ENCODE peak calls at places on chromosomes 3 and 15, in five cellular contexts. N, C, U, X and G are unnamed samples.

GRCh38 chr3:102238362-102238761 is 196.5 kb upstream of the ZPLD1 start:
- DNase-seq in N (peak), C (no peak), U (no peak), X (peak), G (no peak)

GRCh38 chr15:99068186-99068585 is 36.7 kb upstream of the SYNM start:
- DNase-seq in N (no peak), C (no peak), U (no peak), X (no peak), G (no peak)

GRCh38 chr15:31974855-31975421 is 55.4 kb upstream of the CHRNA7 start:
- DNase-seq in N (peak), C (peak), U (peak), X (peak), G (peak)

GRCh38 chr3:9676780-9677179 is 26.9 kb upstream of the CPNE9 start:
- DNase-seq in N (peak), C (no peak), U (peak), X (no peak), G (no peak)

GRCh38 chr15:78873796-78874761 is 1.4 kb downstream of the MORF4L1 start:
- DNase-seq in N (peak), C (no peak), U (peak), X (no peak), G (peak)

GRCh38 chr15:79168922-79169322 is 78.3 kb upstream of the RASGRF1 start:
- DNase-seq in N (peak), C (peak), U (no peak), X (peak), G (peak)

GRCh38 chr15:39157902-39158301 is 423.0 kb upstream of the THBS1 start:
- DNase-seq in N (no peak), C (no peak), U (no peak), X (no peak), G (no peak)

GRCh38 chr15:95108673-95109072 is 877.3 kb downstream of the MCTP2 start:
- DNase-seq in N (no peak), C (no peak), U (no peak), X (no peak), G (no peak)

GRCh38 chr3:53158700-53159414 is 2.2 kb upstream of the PRKCD start:
- DNase-seq in N (no peak), C (no peak), U (no peak), X (no peak), G (no peak)

GRCh38 chr3:47007482-47008257 is 28.2 kb downstream of the NBEAL2 start:
- DNase-seq in N (no peak), C (no peak), U (no peak), X (no peak), G (no peak)

GRCh38 chr15:75723171-75723846 is 10.7 kb upstream of the CSPG4 start:
- DNase-seq in N (peak), C (no peak), U (no peak), X (no peak), G (no peak)

GRCh38 chr3:71389911-71390573 is 193.5 kb downstream of the FOXP1 start:
- DNase-seq in N (peak), C (no peak), U (peak), X (peak), G (peak)

GRCh38 chr3:59655616-59656015 is 605.8 kb upstream of the CFAP20DC start:
- DNase-seq in N (no peak), C (no peak), U (no peak), X (no peak), G (no peak)

GRCh38 chr15:99095626-99096025 is 9.3 kb upstream of the SYNM start:
- DNase-seq in N (peak), C (no peak), U (no peak), X (no peak), G (no peak)

GRCh38 chr3:189710620-189711388 is 79.6 kb downstream of the TP63 start:
- DNase-seq in N (peak), C (no peak), U (peak), X (peak), G (peak)

GRCh38 chr3:52930748-52931147 is 33.4 kb upstream of the STIMATE start:
- DNase-seq in N (no peak), C (no peak), U (no peak), X (no peak), G (no peak)

GRCh38 chr3:55893045-55893664 is 406.0 kb upstream of the WNT5A start:
- DNase-seq in N (no peak), C (no peak), U (peak), X (no peak), G (no peak)

GRCh38 chr3:190003730-190004129 is 117.0 kb downstream of the P3H2 start:
- DNase-seq in N (no peak), C (no peak), U (peak), X (no peak), G (peak)

GRCh38 chr3:43707266-43707665 is 16.5 kb downstream of the ABHD5 start:
- DNase-seq in N (no peak), C (no peak), U (peak), X (no peak), G (no peak)

GRCh38 chr3:159711560-159712333 is 276.9 kb upstream of the IL12A start:
- DNase-seq in N (peak), C (peak), U (peak), X (no peak), G (no peak)

GRCh38 chr15:63134245-63134644 is 12.6 kb downstream of the LACTB start:
- DNase-seq in N (no peak), C (no peak), U (no peak), X (no peak), G (no peak)

GRCh38 chr3:172076212-172076611 is 36.8 kb downstream of the FNDC3B start:
- DNase-seq in N (no peak), C (no peak), U (no peak), X (no peak), G (peak)

GRCh38 chr3:9649791-9650521 is 651 bp downstream of the MTMR14 start:
- DNase-seq in N (no peak), C (no peak), U (no peak), X (no peak), G (no peak)

GRCh38 chr15:25741253-25741575 is 121.9 kb downstream of the ATP10A start:
- DNase-seq in N (no peak), C (no peak), U (no peak), X (no peak), G (no peak)

GRCh38 chr3:36560685-36561084 is 180.4 kb downstream of the STAC start:
- DNase-seq in N (no peak), C (no peak), U (no peak), X (no peak), G (no peak)

GRCh38 chr15:56815247-56815646 is 81.9 kb upstream of the ZNF280D start:
- DNase-seq in N (no peak), C (no peak), U (no peak), X (no peak), G (no peak)

GRCh38 chr3:187678869-187679268 is 8.7 kb upstream of the SST start:
- DNase-seq in N (peak), C (peak), U (peak), X (peak), G (peak)

GRCh38 chr3:140186421-140186920 is 251.5 kb downstream of the CLSTN2 start:
- DNase-seq in N (no peak), C (no peak), U (peak), X (no peak), G (no peak)

GRCh38 chr15:68829068-68829467 is 8.4 kb upstream of the ANP32A start:
- DNase-seq in N (peak), C (no peak), U (no peak), X (no peak), G (peak)

GRCh38 chr3:13879102-13879945 is 547 bp downstream of the WNT7A start:
- DNase-seq in N (peak), C (peak), U (no peak), X (peak), G (peak)

GRCh38 chr3:116337229-116337628 is 108.1 kb downstream of the LSAMP start:
- DNase-seq in N (no peak), C (no peak), U (no peak), X (no peak), G (no peak)

GRCh38 chr3:116331370-116331769 is 113.9 kb downstream of the LSAMP start:
- DNase-seq in N (no peak), C (no peak), U (no peak), X (no peak), G (no peak)
- H2BK120ac ChIP-seq in N (no peak), C (no peak), U (no peak), X (no peak), G (no peak)

GRCh38 chr3:45914362-45915077 is 28.2 kb downstream of the CCR9 start:
- DNase-seq in N (no peak), C (no peak), U (no peak), X (no peak), G (no peak)

GRCh38 chr3:45917146-45917885 is 25.9 kb upstream of the CXCR6 start:
- DNase-seq in N (no peak), C (no peak), U (no peak), X (no peak), G (no peak)

GRCh38 chr3:45915080-45915479 is 28.2 kb upstream of the CXCR6 start:
- DNase-seq in N (no peak), C (no peak), U (no peak), X (no peak), G (no peak)

GRCh38 chr3:45912435-45912834 is 26.1 kb downstream of the CCR9 start:
- DNase-seq in N (no peak), C (no peak), U (no peak), X (no peak), G (no peak)

GRCh38 chr3:45915518-45916231 is 27.6 kb upstream of the CXCR6 start:
- DNase-seq in N (peak), C (no peak), U (peak), X (no peak), G (peak)
- H3K4me2 ChIP-seq in N (no peak), C (no peak), U (peak), X (no peak), G (no peak)

DNA sequence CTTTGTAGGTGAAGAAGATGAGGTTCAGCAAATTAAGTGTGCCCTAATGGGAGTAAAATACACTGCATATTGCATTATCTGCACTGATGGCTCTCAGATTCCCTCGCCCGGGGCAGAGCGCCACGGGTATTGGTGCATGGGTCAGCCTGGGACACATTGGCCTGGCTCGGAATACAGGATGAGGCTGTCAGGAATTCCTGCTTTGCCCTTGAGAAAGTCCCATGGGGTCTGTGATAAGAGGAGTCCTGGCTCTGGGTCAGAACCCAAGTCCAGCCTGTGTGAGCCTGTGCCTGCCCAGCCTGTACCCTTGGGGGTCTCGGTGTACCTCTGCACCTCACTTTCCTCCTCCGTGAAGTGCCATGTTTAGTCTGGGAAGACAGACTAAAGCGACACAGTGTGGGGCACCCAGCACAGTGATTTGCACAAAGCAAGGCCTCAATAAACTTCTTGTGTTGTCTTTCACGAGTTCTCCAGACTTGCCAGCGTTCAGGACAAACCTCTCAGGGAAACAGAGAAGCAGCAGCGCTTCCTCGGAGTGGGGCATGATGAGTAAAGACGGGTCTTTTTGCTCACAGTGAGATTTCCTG is 107.6 kb downstream of the LRRK1 start:
- DNase-seq in N (no peak), C (no peak), U (no peak), X (peak), G (no peak)
- H2BK5ac ChIP-seq in N (no peak), C (no peak), U (no peak), X (no peak), G (no peak)

GRCh38 chr15:67149068-67149841 is 83.9 kb downstream of the SMAD3 start:
- DNase-seq in N (no peak), C (no peak), U (no peak), X (no peak), G (peak)
- H2BK120ac ChIP-seq in N (no peak), C (peak), U (peak), X (no peak), G (peak)

GRCh38 chr3:72932416-72932815 is 44.6 kb downstream of the GXYLT2 start:
- DNase-seq in N (no peak), C (no peak), U (no peak), X (no peak), G (no peak)
- H3K4me2 ChIP-seq in N (no peak), C (no peak), U (no peak), X (no peak), G (no peak)

GRCh38 chr15:90479656-90480055 is 50.1 kb upstream of the CRTC3 start:
- DNase-seq in N (no peak), C (no peak), U (peak), X (no peak), G (peak)

GRCh38 chr15:90483012-90483307 is 46.8 kb upstream of the CRTC3 start:
- DNase-seq in N (no peak), C (no peak), U (no peak), X (no peak), G (no peak)

GRCh38 chr15:90483640-90484039 is 46.1 kb upstream of the CRTC3 start:
- DNase-seq in N (no peak), C (no peak), U (no peak), X (no peak), G (no peak)

GRCh38 chr15:90481023-90481422 is 48.7 kb upstream of the CRTC3 start:
- DNase-seq in N (no peak), C (no peak), U (no peak), X (no peak), G (no peak)

GRCh38 chr15:90482124-90483011 is 47.4 kb upstream of the CRTC3 start:
- DNase-seq in N (peak), C (peak), U (peak), X (peak), G (peak)
- H2BK5ac ChIP-seq in N (no peak), C (no peak), U (no peak), X (no peak), G (no peak)

DNA sequence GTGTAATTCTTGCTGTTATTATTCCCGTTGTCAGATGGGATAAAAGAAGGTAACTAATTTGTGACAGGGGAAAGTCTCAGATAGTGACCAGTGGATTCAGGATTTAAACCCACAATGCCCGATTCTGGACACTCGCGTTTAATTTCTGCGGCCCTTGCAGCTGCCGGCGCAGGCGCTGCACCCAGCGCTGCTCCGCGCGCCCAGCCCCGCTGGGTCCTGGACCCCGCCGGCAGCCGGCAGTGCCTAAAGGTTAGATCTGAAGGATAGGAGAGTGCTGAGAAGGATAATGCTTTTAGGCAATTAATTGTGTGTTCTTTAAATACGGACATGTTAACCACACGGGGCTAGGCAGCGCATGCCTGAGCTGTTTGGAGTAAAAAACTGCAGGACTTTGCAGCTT is 3.6 kb upstream of the MKRN3 start:
- DNase-seq in N (no peak), C (no peak), U (no peak), X (no peak), G (no peak)
- H2BK120ac ChIP-seq in N (no peak), C (no peak), U (no peak), X (no peak), G (no peak)

GRCh38 chr15:30929982-30930381 is 26.3 kb downstream of the FAN1 start:
- DNase-seq in N (no peak), C (no peak), U (no peak), X (no peak), G (no peak)

GRCh38 chr15:30928076-30928475 is 24.4 kb downstream of the FAN1 start:
- DNase-seq in N (no peak), C (no peak), U (peak), X (no peak), G (no peak)

GRCh38 chr15:30930422-30930821 is 26.7 kb downstream of the FAN1 start:
- DNase-seq in N (no peak), C (no peak), U (no peak), X (no peak), G (no peak)

GRCh38 chr15:30927148-30927761 is 23.5 kb downstream of the FAN1 start:
- DNase-seq in N (no peak), C (no peak), U (no peak), X (no peak), G (no peak)

GRCh38 chr15:30929064-30929669 is 25.5 kb downstream of the FAN1 start:
- DNase-seq in N (no peak), C (no peak), U (no peak), X (no peak), G (peak)
- H3K4me2 ChIP-seq in N (no peak), C (no peak), U (no peak), X (no peak), G (no peak)

GRCh38 chr15:96336643-96337353 is 6.3 kb downstream of the NR2F2 start:
- DNase-seq in N (peak), C (peak), U (no peak), X (no peak), G (no peak)

GRCh38 chr15:96338772-96339661 is 8.5 kb downstream of the NR2F2 start:
- DNase-seq in N (peak), C (no peak), U (no peak), X (no peak), G (no peak)

GRCh38 chr15:96337991-96338771 is 7.7 kb downstream of the NR2F2 start:
- DNase-seq in N (no peak), C (no peak), U (no peak), X (no peak), G (no peak)

GRCh38 chr15:96336045-96336642 is 5.6 kb downstream of the NR2F2 start:
- DNase-seq in N (no peak), C (peak), U (no peak), X (no peak), G (peak)

GRCh38 chr15:96337354-96337990 is 7.0 kb downstream of the NR2F2 start:
- DNase-seq in N (no peak), C (no peak), U (no peak), X (no peak), G (no peak)
- H2BK5ac ChIP-seq in N (no peak), C (no peak), U (peak), X (no peak), G (no peak)

DNA sequence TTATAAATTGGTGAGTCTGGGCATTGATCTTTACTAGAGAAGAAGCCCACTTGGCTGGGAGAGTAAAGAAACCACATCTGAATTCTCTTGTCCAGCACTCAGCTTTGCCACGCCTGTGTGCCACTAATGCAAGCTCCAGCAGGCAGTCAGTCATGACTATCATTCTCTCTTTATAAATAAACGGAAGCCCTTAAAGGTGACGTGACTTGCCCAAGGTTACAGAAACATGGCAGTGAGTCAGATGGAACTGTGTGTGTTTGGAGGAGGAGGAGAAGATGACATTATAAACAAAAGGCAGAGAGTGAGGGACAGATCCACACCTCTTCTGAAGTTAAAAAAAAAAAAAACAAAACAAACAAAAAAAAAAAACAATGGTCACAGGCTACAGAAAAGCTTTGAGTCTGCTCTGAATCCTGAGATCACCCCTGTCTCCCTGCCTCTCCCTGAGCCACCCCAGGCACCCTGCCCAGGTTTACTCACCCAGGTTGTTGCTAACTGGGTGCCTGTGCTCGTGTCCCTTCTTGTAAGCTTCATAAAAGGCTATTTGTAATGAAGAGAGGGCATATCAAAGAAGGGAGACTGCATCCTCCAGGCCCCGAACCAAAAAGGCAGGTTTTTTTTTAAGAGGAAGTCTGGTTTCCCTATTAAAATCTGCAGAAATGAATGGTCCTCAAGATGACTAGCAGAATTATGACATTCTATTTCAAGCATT is 119.7 kb upstream of the PHLDB2 start:
- DNase-seq in N (no peak), C (no peak), U (peak), X (no peak), G (no peak)
- H2BK120ac ChIP-seq in N (no peak), C (no peak), U (peak), X (no peak), G (peak)